ENCODE peak calls at places on chromosomes 11 and 22, in eight cellular contexts. One of them, this sample, is unnamed.

GRCh38 chr22:17773606-17774205 is 563 bp downstream of the BID start:
- DNase-seq in left cardiac atrium: peak; percentile 50
- DNase-seq in HTR-8/SVneo: no peak
- DNase-seq in caudate nucleus: peak; percentile 29
- DNase-seq in stimulated activated CD4-positive, alpha-beta T cell treated with anti-CD3 and anti-CD28 coated beads, TNF-alpha, amount 100 ng/mL, for 1 hour: peak; percentile 37
- DNase-seq in NCI-H1092: peak; percentile 65
- DNase-seq in stimulated activated effector memory CD8-positive, alpha-beta T cell treated with anti-CD3 and anti-CD28 coated beads, Interleukin-12 subunit alpha, Interleukin-12 subunit beta, amount 100 ng/mL, for 72 hours: peak; percentile 75
- DNase-seq in transverse colon: peak; percentile 66
- DNase-seq in this sample: no peak

GRCh38 chr11:65539401-65540289 is 14.8 kb downstream of the SCYL1 start:
- DNase-seq in left cardiac atrium: no peak
- DNase-seq in HTR-8/SVneo: no peak
- DNase-seq in caudate nucleus: no peak
- DNase-seq in stimulated activated CD4-positive, alpha-beta T cell treated with anti-CD3 and anti-CD28 coated beads, TNF-alpha, amount 100 ng/mL, for 1 hour: no peak
- DNase-seq in NCI-H1092: no peak
- DNase-seq in stimulated activated effector memory CD8-positive, alpha-beta T cell treated with anti-CD3 and anti-CD28 coated beads, Interleukin-12 subunit alpha, Interleukin-12 subunit beta, amount 100 ng/mL, for 72 hours: no peak
- DNase-seq in transverse colon: peak; percentile 89
- DNase-seq in this sample: no peak

GRCh38 chr11:32583451-32584271 is at the start of gene EIF3M:
- DNase-seq in left cardiac atrium: peak; percentile 98
- DNase-seq in HTR-8/SVneo: peak; percentile 92
- DNase-seq in caudate nucleus: peak; percentile 93
- DNase-seq in stimulated activated CD4-positive, alpha-beta T cell treated with anti-CD3 and anti-CD28 coated beads, TNF-alpha, amount 100 ng/mL, for 1 hour: peak; percentile 92
- DNase-seq in NCI-H1092: peak; percentile 93
- DNase-seq in stimulated activated effector memory CD8-positive, alpha-beta T cell treated with anti-CD3 and anti-CD28 coated beads, Interleukin-12 subunit alpha, Interleukin-12 subunit beta, amount 100 ng/mL, for 72 hours: peak; percentile 95
- DNase-seq in transverse colon: peak; percentile 97
- DNase-seq in this sample: peak; percentile 83

GRCh38 chr11:12280838-12281565 is 96.4 kb upstream of the PARVA start:
- DNase-seq in left cardiac atrium: no peak
- DNase-seq in HTR-8/SVneo: no peak
- DNase-seq in caudate nucleus: no peak
- DNase-seq in stimulated activated CD4-positive, alpha-beta T cell treated with anti-CD3 and anti-CD28 coated beads, TNF-alpha, amount 100 ng/mL, for 1 hour: no peak
- DNase-seq in NCI-H1092: no peak
- DNase-seq in stimulated activated effector memory CD8-positive, alpha-beta T cell treated with anti-CD3 and anti-CD28 coated beads, Interleukin-12 subunit alpha, Interleukin-12 subunit beta, amount 100 ng/mL, for 72 hours: peak; percentile 47
- DNase-seq in transverse colon: no peak
- DNase-seq in this sample: no peak

GRCh38 chr11:26860411-26860810 is 133.5 kb upstream of the FIBIN start:
- DNase-seq in left cardiac atrium: no peak
- DNase-seq in HTR-8/SVneo: no peak
- DNase-seq in caudate nucleus: no peak
- DNase-seq in stimulated activated CD4-positive, alpha-beta T cell treated with anti-CD3 and anti-CD28 coated beads, TNF-alpha, amount 100 ng/mL, for 1 hour: no peak
- DNase-seq in NCI-H1092: no peak
- DNase-seq in stimulated activated effector memory CD8-positive, alpha-beta T cell treated with anti-CD3 and anti-CD28 coated beads, Interleukin-12 subunit alpha, Interleukin-12 subunit beta, amount 100 ng/mL, for 72 hours: no peak
- DNase-seq in transverse colon: no peak
- DNase-seq in this sample: no peak

GRCh38 chr22:48478124-48478523 is 1349.5 kb downstream of the BRD1 start:
- DNase-seq in left cardiac atrium: no peak
- DNase-seq in HTR-8/SVneo: no peak
- DNase-seq in caudate nucleus: no peak
- DNase-seq in stimulated activated CD4-positive, alpha-beta T cell treated with anti-CD3 and anti-CD28 coated beads, TNF-alpha, amount 100 ng/mL, for 1 hour: no peak
- DNase-seq in NCI-H1092: no peak
- DNase-seq in stimulated activated effector memory CD8-positive, alpha-beta T cell treated with anti-CD3 and anti-CD28 coated beads, Interleukin-12 subunit alpha, Interleukin-12 subunit beta, amount 100 ng/mL, for 72 hours: no peak
- DNase-seq in transverse colon: no peak
- DNase-seq in this sample: no peak

GRCh38 chr11:112694244-112694643 is 267.0 kb upstream of the NCAM1 start:
- DNase-seq in left cardiac atrium: no peak
- DNase-seq in HTR-8/SVneo: no peak
- DNase-seq in caudate nucleus: no peak
- DNase-seq in stimulated activated CD4-positive, alpha-beta T cell treated with anti-CD3 and anti-CD28 coated beads, TNF-alpha, amount 100 ng/mL, for 1 hour: no peak
- DNase-seq in NCI-H1092: no peak
- DNase-seq in stimulated activated effector memory CD8-positive, alpha-beta T cell treated with anti-CD3 and anti-CD28 coated beads, Interleukin-12 subunit alpha, Interleukin-12 subunit beta, amount 100 ng/mL, for 72 hours: no peak
- DNase-seq in transverse colon: no peak
- DNase-seq in this sample: no peak

GRCh38 chr22:46054091-46054877 is 77.3 kb upstream of the WNT7B start:
- DNase-seq in left cardiac atrium: peak; percentile 73
- DNase-seq in HTR-8/SVneo: no peak
- DNase-seq in caudate nucleus: peak; percentile 87
- DNase-seq in stimulated activated CD4-positive, alpha-beta T cell treated with anti-CD3 and anti-CD28 coated beads, TNF-alpha, amount 100 ng/mL, for 1 hour: no peak
- DNase-seq in NCI-H1092: no peak
- DNase-seq in stimulated activated effector memory CD8-positive, alpha-beta T cell treated with anti-CD3 and anti-CD28 coated beads, Interleukin-12 subunit alpha, Interleukin-12 subunit beta, amount 100 ng/mL, for 72 hours: peak; percentile 73
- DNase-seq in transverse colon: peak; percentile 70
- DNase-seq in this sample: no peak

GRCh38 chr11:12693075-12693473 is 18.9 kb downstream of the TEAD1 start:
- DNase-seq in left cardiac atrium: peak; percentile 26
- DNase-seq in HTR-8/SVneo: no peak
- DNase-seq in caudate nucleus: no peak
- DNase-seq in stimulated activated CD4-positive, alpha-beta T cell treated with anti-CD3 and anti-CD28 coated beads, TNF-alpha, amount 100 ng/mL, for 1 hour: no peak
- DNase-seq in NCI-H1092: no peak
- DNase-seq in stimulated activated effector memory CD8-positive, alpha-beta T cell treated with anti-CD3 and anti-CD28 coated beads, Interleukin-12 subunit alpha, Interleukin-12 subunit beta, amount 100 ng/mL, for 72 hours: no peak
- DNase-seq in transverse colon: no peak
- DNase-seq in this sample: no peak

GRCh38 chr11:54930930-54931329 is 224.3 kb downstream of the OR4A5 start:
- DNase-seq in left cardiac atrium: no peak
- DNase-seq in HTR-8/SVneo: no peak
- DNase-seq in caudate nucleus: no peak
- DNase-seq in stimulated activated CD4-positive, alpha-beta T cell treated with anti-CD3 and anti-CD28 coated beads, TNF-alpha, amount 100 ng/mL, for 1 hour: no peak
- DNase-seq in NCI-H1092: no peak
- DNase-seq in stimulated activated effector memory CD8-positive, alpha-beta T cell treated with anti-CD3 and anti-CD28 coated beads, Interleukin-12 subunit alpha, Interleukin-12 subunit beta, amount 100 ng/mL, for 72 hours: no peak
- DNase-seq in transverse colon: no peak
- DNase-seq in this sample: no peak

GRCh38 chr11:10623797-10624761 is 55.6 kb upstream of the LYVE1 start:
- DNase-seq in left cardiac atrium: peak; percentile 36
- DNase-seq in HTR-8/SVneo: peak; percentile 71
- DNase-seq in caudate nucleus: no peak
- DNase-seq in stimulated activated CD4-positive, alpha-beta T cell treated with anti-CD3 and anti-CD28 coated beads, TNF-alpha, amount 100 ng/mL, for 1 hour: no peak
- DNase-seq in NCI-H1092: peak; percentile 55
- DNase-seq in stimulated activated effector memory CD8-positive, alpha-beta T cell treated with anti-CD3 and anti-CD28 coated beads, Interleukin-12 subunit alpha, Interleukin-12 subunit beta, amount 100 ng/mL, for 72 hours: no peak
- DNase-seq in transverse colon: peak; percentile 40
- DNase-seq in this sample: no peak

GRCh38 chr22:39706406-39707150 is 136.0 kb downstream of the CACNA1I start:
- DNase-seq in left cardiac atrium: no peak
- DNase-seq in HTR-8/SVneo: no peak
- DNase-seq in caudate nucleus: no peak
- DNase-seq in stimulated activated CD4-positive, alpha-beta T cell treated with anti-CD3 and anti-CD28 coated beads, TNF-alpha, amount 100 ng/mL, for 1 hour: no peak
- DNase-seq in NCI-H1092: no peak
- DNase-seq in stimulated activated effector memory CD8-positive, alpha-beta T cell treated with anti-CD3 and anti-CD28 coated beads, Interleukin-12 subunit alpha, Interleukin-12 subunit beta, amount 100 ng/mL, for 72 hours: no peak
- DNase-seq in transverse colon: no peak
- DNase-seq in this sample: no peak

GRCh38 chr22:39135092-39135896 is 17.2 kb downstream of the CBX7 start:
- DNase-seq in left cardiac atrium: peak; percentile 50
- DNase-seq in HTR-8/SVneo: peak; percentile 42
- DNase-seq in caudate nucleus: no peak
- DNase-seq in stimulated activated CD4-positive, alpha-beta T cell treated with anti-CD3 and anti-CD28 coated beads, TNF-alpha, amount 100 ng/mL, for 1 hour: no peak
- DNase-seq in NCI-H1092: peak; percentile 5
- DNase-seq in stimulated activated effector memory CD8-positive, alpha-beta T cell treated with anti-CD3 and anti-CD28 coated beads, Interleukin-12 subunit alpha, Interleukin-12 subunit beta, amount 100 ng/mL, for 72 hours: peak; percentile 69
- DNase-seq in transverse colon: peak; percentile 44
- DNase-seq in this sample: no peak

GRCh38 chr11:117705866-117706265 is 91.2 kb downstream of the DSCAML1 start:
- DNase-seq in left cardiac atrium: no peak
- DNase-seq in HTR-8/SVneo: no peak
- DNase-seq in caudate nucleus: no peak
- DNase-seq in stimulated activated CD4-positive, alpha-beta T cell treated with anti-CD3 and anti-CD28 coated beads, TNF-alpha, amount 100 ng/mL, for 1 hour: no peak
- DNase-seq in NCI-H1092: peak; percentile 44
- DNase-seq in stimulated activated effector memory CD8-positive, alpha-beta T cell treated with anti-CD3 and anti-CD28 coated beads, Interleukin-12 subunit alpha, Interleukin-12 subunit beta, amount 100 ng/mL, for 72 hours: no peak
- DNase-seq in transverse colon: no peak
- DNase-seq in this sample: no peak

GRCh38 chr11:9765320-9766101 is 101.6 kb downstream of the SWAP70 start:
- DNase-seq in left cardiac atrium: peak; percentile 35
- DNase-seq in HTR-8/SVneo: peak; percentile 80
- DNase-seq in caudate nucleus: no peak
- DNase-seq in stimulated activated CD4-positive, alpha-beta T cell treated with anti-CD3 and anti-CD28 coated beads, TNF-alpha, amount 100 ng/mL, for 1 hour: no peak
- DNase-seq in NCI-H1092: peak; percentile 42
- DNase-seq in stimulated activated effector memory CD8-positive, alpha-beta T cell treated with anti-CD3 and anti-CD28 coated beads, Interleukin-12 subunit alpha, Interleukin-12 subunit beta, amount 100 ng/mL, for 72 hours: no peak
- DNase-seq in transverse colon: no peak
- DNase-seq in this sample: peak; percentile 96

This sample was measured in smooth muscle cell of the brain vasculature.